ENCODE peak calls at places on chromosomes 4 and X, in five cellular contexts. I, T, U, V and O are unnamed samples.

GRCh38 chr4:157706134-157706533 is 466.7 kb downstream of the GASK1B start:
- DNase-seq in U (no peak), V (no peak), T (no peak), I (no peak), O (no peak)

GRCh38 chr4:105686571-105686970 is 21.9 kb downstream of the INTS12 start:
- DNase-seq in U (no peak), I (no peak), V (no peak), T (no peak), O (no peak)

GRCh38 chr4:183722738-183723560 is 63.9 kb downstream of the TRAPPC11 start:
- DNase-seq in V (peak), U (no peak), T (peak), I (peak), O (peak)

GRCh38 chrX:154323537-154323936 is 27.9 kb downstream of the TKTL1 start:
- DNase-seq in V (no peak), I (no peak), T (no peak), U (no peak), O (no peak)

GRCh38 chr4:11912886-11913285 is 484.2 kb upstream of the HS3ST1 start:
- DNase-seq in I (no peak), U (no peak), V (no peak), T (no peak), O (no peak)

GRCh38 chrX:29143756-29144155 is 556.5 kb downstream of the IL1RAPL1 start:
- DNase-seq in T (no peak), I (no peak), V (no peak), U (no peak), O (no peak)

GRCh38 chrX:130575831-130576404 is 174.1 kb downstream of the RBMX2 start:
- DNase-seq in I (peak), V (peak), T (peak), U (peak), O (peak)

GRCh38 chr4:169079942-169080827 is 70.1 kb upstream of the CBR4 start:
- DNase-seq in I (peak), V (peak), U (no peak), T (no peak), O (no peak)

GRCh38 chr4:151359576-151359975 is 34.2 kb upstream of the SH3D19 start:
- DNase-seq in U (no peak), V (no peak), I (no peak), T (peak), O (peak)

GRCh38 chr4:82415922-82416365 is 14.3 kb downstream of the HNRNPDL start:
- DNase-seq in V (no peak), I (no peak), T (no peak), U (no peak), O (no peak)

GRCh38 chr4:42282081-42282901 is 115.0 kb upstream of the SHISA3 start:
- DNase-seq in I (peak), U (peak), V (no peak), T (peak), O (no peak)

GRCh38 chr4:177740563-177740962 is 298.3 kb upstream of the AGA start:
- DNase-seq in T (no peak), I (peak), V (no peak), U (no peak), O (no peak)

GRCh38 chr4:86935833-86936721 is 1.3 kb downstream of the AFF1 start:
- DNase-seq in I (no peak), U (peak), V (peak), T (peak), O (peak)

GRCh38 chr4:47374477-47374876 is 89.0 kb downstream of the COMMD8 start:
- DNase-seq in V (no peak), U (no peak), I (peak), T (no peak), O (no peak)

GRCh38 chr4:44221407-44221806 is 227.2 kb downstream of the KCTD8 start:
- DNase-seq in I (no peak), T (no peak), V (no peak), U (no peak), O (no peak)

GRCh38 chr4:151659631-151660030 is 101.2 kb downstream of the GATB start:
- DNase-seq in V (no peak), U (no peak), T (no peak), I (no peak), O (no peak)

GRCh38 chrX:129773649-129774458 is 5.9 kb upstream of the SASH3 start:
- DNase-seq in T (no peak), V (no peak), I (no peak), U (no peak), O (no peak)

GRCh38 chr4:148270600-148270999 is 171.6 kb downstream of the NR3C2 start:
- DNase-seq in V (no peak), I (peak), T (no peak), U (no peak), O (no peak)

GRCh38 chr4:72377491-72378194 is 191.4 kb downstream of the ADAMTS3 start:
- DNase-seq in I (no peak), T (no peak), V (no peak), U (no peak), O (no peak)

GRCh38 chr4:3251691-3252479 is 2.9 kb downstream of the MSANTD1 start:
- DNase-seq in V (peak), I (no peak), T (peak), U (no peak), O (no peak)

GRCh38 chrX:57640674-57641016 is 39.4 kb downstream of the NLRP2B start:
- DNase-seq in U (no peak), V (no peak), I (no peak), T (no peak), O (no peak)

GRCh38 chr4:48945981-48946380 is 39.4 kb upstream of the OCIAD2 start:
- DNase-seq in U (no peak), I (no peak), V (no peak), T (no peak), O (no peak)

GRCh38 chr4:10028910-10029309 is 7.6 kb upstream of the SLC2A9 start:
- DNase-seq in U (no peak), T (no peak), V (peak), I (no peak), O (no peak)

GRCh38 chr4:46648088-46648744 is 258.3 kb upstream of the GABRA2 start:
- DNase-seq in U (no peak), I (peak), V (no peak), T (no peak), O (peak)

GRCh38 chr4:6568689-6569332 is 6.2 kb upstream of the MAN2B2 start:
- DNase-seq in U (no peak), T (no peak), V (no peak), I (peak), O (no peak)

GRCh38 chrX:22686138-22686541 is 313.6 kb upstream of the DDX53 start:
- DNase-seq in I (peak), U (no peak), T (peak), V (no peak), O (no peak)

GRCh38 chrX:7028246-7028645 is 119.3 kb upstream of the STS start:
- DNase-seq in V (no peak), T (no peak), I (no peak), U (no peak), O (no peak)

GRCh38 chrX:42803320-42803719 is 25.4 kb upstream of the PPP1R2C start:
- DNase-seq in V (no peak), U (no peak), T (no peak), I (no peak), O (no peak)

GRCh38 chr4:8179771-8180170 is 19.3 kb upstream of the SH3TC1 start:
- DNase-seq in T (no peak), U (no peak), V (no peak), I (no peak), O (no peak)